ENCODE peak calls at places on chromosome X, in ten cellular contexts. G is mesenchymal stem cell; R is A673; W is cardiac muscle cell; Q is RWPE1; H is right cardiac atrium; P is CD4-positive, alpha-beta T cell; U is dorsolateral prefrontal cortex; F is brain microvascular endothelial cell; O is caudate nucleus. V is an unnamed sample.

GRCh38 chrX:103376979-103377324 is 614 bp downstream of the BEX3 start:
- DNase-seq in G (peak), R (peak), W (peak), Q (no peak), H (no peak), P (no peak), U (no peak), F (no peak), O (no peak), V (no peak)

GRCh38 chrX:52544147-52544840 is 27.4 kb upstream of the XAGE1B start:
- DNase-seq in G (no peak), R (no peak), W (no peak), Q (no peak), H (no peak), P (no peak), U (no peak), F (no peak), O (no peak), V (no peak)

GRCh38 chrX:118420462-118420861 is 74.6 kb downstream of the WDR44 start:
- DNase-seq in G (peak), R (peak), W (no peak), Q (peak), H (no peak), P (no peak), U (no peak), F (peak), O (no peak), V (no peak)

GRCh38 chrX:148915474-148915873 is 415.1 kb downstream of the AFF2 start:
- DNase-seq in G (peak), R (no peak), W (no peak), Q (no peak), H (no peak), P (no peak), U (no peak), F (no peak), O (no peak), V (no peak)

GRCh38 chrX:54560411-54560810 is 30.4 kb downstream of the GNL3L start:
- DNase-seq in G (no peak), R (no peak), W (no peak), Q (no peak), H (no peak), P (no peak), U (no peak), F (peak), O (no peak), V (no peak)

GRCh38 chrX:96314974-96315373 is 369.7 kb upstream of the DIAPH2 start:
- DNase-seq in G (peak), R (peak), W (no peak), Q (peak), H (no peak), P (no peak), U (no peak), F (peak), O (no peak), V (no peak)

GRCh38 chrX:1190596-1191145 is 21.8 kb downstream of the CRLF2 start:
- DNase-seq in G (no peak), R (no peak), W (no peak), Q (no peak), H (no peak), P (no peak), U (no peak), F (no peak), O (no peak), V (no peak)

GRCh38 chrX:129782706-129783105 is 3.0 kb downstream of the SASH3 start:
- DNase-seq in G (no peak), R (no peak), W (no peak), Q (no peak), H (no peak), P (no peak), U (no peak), F (no peak), O (no peak), V (no peak)

GRCh38 chrX:52933976-52934703 is 24.2 kb downstream of the FAM156A start:
- DNase-seq in G (no peak), R (peak), W (peak), Q (no peak), H (no peak), P (no peak), U (no peak), F (no peak), O (no peak), V (no peak)

GRCh38 chrX:129877401-129877800 is 28.6 kb upstream of the UTP14A start:
- DNase-seq in G (no peak), R (no peak), W (no peak), Q (no peak), H (no peak), P (no peak), U (no peak), F (no peak), O (no peak), V (no peak)

GRCh38 chrX:74779175-74779574 is 146.1 kb downstream of the NEXMIF start:
- DNase-seq in G (no peak), R (no peak), W (no peak), Q (no peak), H (no peak), P (no peak), U (no peak), F (no peak), O (no peak), V (no peak)

GRCh38 chrX:136475236-136475635 is 12.5 kb upstream of the BRS3 start:
- DNase-seq in G (no peak), R (no peak), W (no peak), Q (no peak), H (no peak), P (no peak), U (no peak), F (no peak), O (no peak), V (no peak)

GRCh38 chrX:10109695-10110094 is 47.1 kb upstream of the CLCN4 start:
- DNase-seq in G (no peak), R (no peak), W (no peak), Q (no peak), H (peak), P (no peak), U (peak), F (no peak), O (peak), V (peak)

GRCh38 chrX:41441934-41442823 is 5.0 kb upstream of the NYX start:
- DNase-seq in G (peak), R (peak), W (peak), Q (peak), H (peak), P (peak), U (peak), F (peak), O (no peak), V (peak)

GRCh38 chrX:2464677-2465166 is 36.1 kb downstream of the DHRSX start:
- DNase-seq in G (no peak), R (peak), W (no peak), Q (no peak), H (no peak), P (no peak), U (no peak), F (peak), O (no peak), V (no peak)

GRCh38 chrX:118499295-118499694 is 3.7 kb downstream of the DOCK11 start:
- DNase-seq in G (no peak), R (no peak), W (peak), Q (no peak), H (no peak), P (no peak), U (no peak), F (no peak), O (no peak), V (no peak)

GRCh38 chrX:110442631-110443030 is 84.0 kb downstream of the RTL9 start:
- DNase-seq in G (peak), R (peak), W (peak), Q (peak), H (no peak), P (no peak), U (no peak), F (peak), O (no peak), V (no peak)

GRCh38 chrX:43702079-43702524 is 46.0 kb downstream of the MAOA start:
- DNase-seq in G (no peak), R (no peak), W (no peak), Q (no peak), H (no peak), P (no peak), U (no peak), F (no peak), O (no peak), V (no peak)

DNA sequence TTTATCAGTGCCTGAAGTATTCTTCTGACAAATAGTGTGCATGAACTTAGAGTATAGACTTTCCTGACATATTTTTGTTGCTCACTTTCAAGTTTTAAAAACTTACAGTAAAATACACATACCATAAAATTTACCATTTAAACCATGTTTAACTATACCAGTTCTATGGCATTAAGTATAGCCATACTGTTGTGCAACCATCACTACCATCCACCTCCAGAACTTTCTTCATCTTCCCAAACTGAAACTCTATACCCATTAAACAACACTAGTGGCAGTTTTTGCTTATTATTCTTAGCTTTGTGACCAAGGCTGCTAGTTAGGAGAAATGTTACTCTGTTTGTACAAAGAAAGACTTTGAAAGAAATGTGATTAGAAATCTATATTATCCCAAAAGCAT is 25.8 kb downstream of the ATP7A start:
- DNase-seq in G (no peak), R (no peak), W (no peak), Q (no peak), H (no peak), P (no peak), U (no peak), F (no peak), O (no peak), V (no peak)
- H3K27ac ChIP-seq in G (no peak), R (no peak), W (no peak), Q (no peak), H (no peak), P (no peak), U (no peak), F (no peak), O (no peak), V (no peak)

DNA sequence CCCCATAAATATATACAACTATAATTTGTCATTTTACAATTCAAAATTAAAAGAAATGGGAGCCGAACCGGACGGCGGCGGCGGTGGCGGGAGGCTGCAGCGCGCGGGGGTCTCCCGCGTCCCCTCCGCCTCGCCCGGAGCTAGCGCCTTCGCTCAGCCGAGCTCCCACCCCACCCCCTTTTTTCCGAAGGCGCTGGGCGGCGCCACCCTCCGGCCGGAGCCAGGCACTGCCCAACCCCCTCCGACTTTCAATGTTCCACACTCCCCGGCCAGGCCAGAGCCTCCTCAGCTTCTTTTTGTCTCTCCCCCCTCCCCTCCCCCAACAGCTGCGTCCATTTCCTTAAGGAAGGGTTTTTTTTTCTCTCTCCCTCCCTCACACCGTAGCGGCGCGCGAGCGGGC is 214.1 kb upstream of the GEMIN8 start:
- DNase-seq in G (no peak), R (no peak), W (no peak), Q (no peak), H (no peak), P (no peak), U (no peak), F (no peak), O (no peak), V (no peak)
- H3K27ac ChIP-seq in G (no peak), R (no peak), W (no peak), Q (no peak), H (no peak), P (no peak), U (no peak), F (no peak), O (no peak), V (no peak)

GRCh38 chrX:76428243-76429130 is 977 bp downstream of the MAGEE1 start:
- DNase-seq in G (no peak), R (no peak), W (no peak), Q (no peak), H (peak), P (peak), U (no peak), F (no peak), O (no peak), V (peak)
- H3K27ac ChIP-seq in G (no peak), R (no peak), W (no peak), Q (no peak), H (no peak), P (peak), U (no peak), F (no peak), O (peak), V (no peak)

GRCh38 chrX:16604300-16604699 is 45.7 kb upstream of the S100G start:
- DNase-seq in G (no peak), R (no peak), W (no peak), Q (no peak), H (no peak), P (no peak), U (no peak), F (no peak), O (no peak), V (no peak)

GRCh38 chrX:16612257-16612987 is 37.5 kb upstream of the S100G start:
- DNase-seq in G (no peak), R (peak), W (no peak), Q (no peak), H (no peak), P (no peak), U (no peak), F (no peak), O (no peak), V (no peak)

GRCh38 chrX:16606142-16606720 is 43.7 kb upstream of the S100G start:
- DNase-seq in G (peak), R (no peak), W (no peak), Q (no peak), H (no peak), P (no peak), U (no peak), F (no peak), O (no peak), V (no peak)

GRCh38 chrX:16610121-16610565 is 39.8 kb upstream of the S100G start:
- DNase-seq in G (peak), R (peak), W (no peak), Q (peak), H (no peak), P (no peak), U (no peak), F (peak), O (no peak), V (no peak)
- H3K27ac ChIP-seq in G (peak), R (no peak), W (no peak), Q (no peak), H (no peak), P (no peak), U (no peak), F (peak), O (no peak), V (no peak)

DNA sequence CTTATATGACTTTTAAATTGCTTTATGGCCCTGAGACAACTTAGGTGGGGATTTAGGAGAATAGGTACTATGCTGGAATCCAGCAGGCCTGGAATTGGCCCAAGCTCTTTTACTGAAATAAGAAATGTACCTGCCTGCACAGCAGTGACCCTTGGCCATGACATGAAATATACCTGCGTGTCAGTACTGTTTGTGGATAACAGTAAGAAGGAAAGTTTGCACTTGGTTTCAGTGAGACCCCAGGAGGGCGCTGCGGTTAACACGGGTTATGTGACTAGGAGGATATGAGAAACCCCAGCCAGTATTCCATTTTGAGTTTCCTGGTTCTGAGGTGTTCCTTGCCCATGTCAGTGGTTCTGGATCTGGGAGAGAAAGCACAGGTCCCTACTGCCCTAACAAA is 5.3 kb downstream of the MTM1 start:
- DNase-seq in G (no peak), R (no peak), W (no peak), Q (no peak), H (no peak), P (no peak), U (no peak), F (no peak), O (no peak), V (no peak)
- H3K27ac ChIP-seq in G (no peak), R (no peak), W (no peak), Q (no peak), H (no peak), P (no peak), U (no peak), F (no peak), O (no peak), V (no peak)

GRCh38 chrX:115023811-115024210 is 6.4 kb upstream of the IL13RA2 start:
- DNase-seq in G (no peak), R (no peak), W (no peak), Q (no peak), H (no peak), P (no peak), U (no peak), F (no peak), O (no peak), V (no peak)

GRCh38 chrX:115021121-115021520 is 3.7 kb upstream of the IL13RA2 start:
- DNase-seq in G (no peak), R (no peak), W (no peak), Q (no peak), H (no peak), P (no peak), U (no peak), F (no peak), O (no peak), V (no peak)

GRCh38 chrX:115018040-115018647 is 728 bp upstream of the IL13RA2 start:
- DNase-seq in G (no peak), R (no peak), W (peak), Q (no peak), H (no peak), P (no peak), U (no peak), F (no peak), O (no peak), V (no peak)

GRCh38 chrX:115018944-115019343 is 1.5 kb upstream of the IL13RA2 start:
- DNase-seq in G (no peak), R (no peak), W (no peak), Q (no peak), H (no peak), P (no peak), U (no peak), F (no peak), O (no peak), V (no peak)

DNA sequence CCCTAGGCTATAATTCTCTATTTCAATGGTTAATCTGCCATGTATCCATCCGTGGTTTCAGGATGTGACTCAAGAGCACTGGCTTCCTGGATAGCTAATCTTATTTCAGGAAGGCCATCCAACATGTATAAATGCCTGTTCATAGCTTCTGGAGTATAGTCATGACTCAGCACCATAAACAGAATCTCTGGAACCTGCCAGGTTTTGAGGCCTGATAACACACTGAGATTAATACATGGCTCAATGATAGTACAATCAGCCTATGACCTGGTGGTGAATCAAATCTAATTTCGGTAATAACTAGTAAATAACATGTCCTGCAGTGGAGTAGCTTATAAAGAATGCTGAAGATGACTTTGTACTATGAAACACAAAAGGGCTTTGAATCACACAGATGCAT is 5.7 kb upstream of the IL13RA2 start:
- DNase-seq in G (peak), R (peak), W (no peak), Q (peak), H (no peak), P (no peak), U (no peak), F (peak), O (no peak), V (no peak)
- H3K27ac ChIP-seq in G (peak), R (no peak), W (no peak), Q (no peak), H (no peak), P (no peak), U (no peak), F (no peak), O (no peak), V (no peak)

GRCh38 chrX:39262641-39263040 is 461.4 kb downstream of the MID1IP1 start:
- DNase-seq in G (no peak), R (no peak), W (no peak), Q (no peak), H (no peak), P (no peak), U (no peak), F (no peak), O (no peak), V (no peak)

GRCh38 chrX:39260965-39261364 is 459.7 kb downstream of the MID1IP1 start:
- DNase-seq in G (peak), R (no peak), W (no peak), Q (no peak), H (no peak), P (no peak), U (no peak), F (peak), O (no peak), V (no peak)

GRCh38 chrX:39258331-39258730 is 457.1 kb downstream of the MID1IP1 start:
- DNase-seq in G (no peak), R (no peak), W (peak), Q (no peak), H (no peak), P (no peak), U (no peak), F (peak), O (no peak), V (no peak)

GRCh38 chrX:39263946-39264483 is 462.8 kb downstream of the MID1IP1 start:
- DNase-seq in G (no peak), R (no peak), W (no peak), Q (no peak), H (no peak), P (no peak), U (no peak), F (no peak), O (no peak), V (no peak)

GRCh38 chrX:39261446-39262147 is 460.3 kb downstream of the MID1IP1 start:
- DNase-seq in G (peak), R (peak), W (peak), Q (peak), H (no peak), P (no peak), U (no peak), F (peak), O (no peak), V (no peak)
- H3K27ac ChIP-seq in G (no peak), R (no peak), W (no peak), Q (no peak), H (no peak), P (no peak), U (no peak), F (no peak), O (no peak), V (no peak)

GRCh38 chrX:17923546-17923945 is 62.4 kb upstream of the RAI2 start:
- DNase-seq in G (no peak), R (peak), W (no peak), Q (peak), H (no peak), P (no peak), U (no peak), F (no peak), O (no peak), V (no peak)

GRCh38 chrX:17917945-17918577 is 57.0 kb upstream of the RAI2 start:
- DNase-seq in G (no peak), R (no peak), W (no peak), Q (no peak), H (no peak), P (no peak), U (no peak), F (no peak), O (no peak), V (no peak)

GRCh38 chrX:17922303-17922702 is 61.2 kb upstream of the RAI2 start:
- DNase-seq in G (no peak), R (no peak), W (no peak), Q (no peak), H (no peak), P (no peak), U (no peak), F (no peak), O (no peak), V (no peak)

DNA sequence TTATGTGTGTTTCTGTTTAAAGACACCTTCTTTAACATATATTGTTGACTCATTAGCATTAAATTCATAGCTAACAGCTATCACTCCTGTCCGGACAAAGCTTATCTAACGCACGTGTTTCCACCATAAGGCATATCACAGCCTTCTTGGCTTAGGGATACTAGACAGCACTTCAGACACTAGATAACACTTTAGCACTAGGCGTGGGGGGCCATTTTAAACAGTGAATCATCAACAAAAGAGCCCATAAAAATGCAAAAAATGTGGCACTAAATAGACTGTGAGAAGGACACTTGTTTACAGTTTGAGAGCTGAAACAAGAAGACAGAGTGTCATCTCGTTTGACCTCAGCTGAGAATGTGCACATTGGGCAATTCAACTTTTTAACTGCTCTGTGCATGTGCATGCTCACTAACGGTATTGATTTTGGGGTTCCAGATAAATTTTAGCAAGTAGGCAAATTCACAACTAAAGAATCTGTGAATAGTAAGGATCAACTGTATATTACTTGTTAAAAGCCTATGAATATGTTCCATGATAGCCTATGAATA is 58.9 kb upstream of the RAI2 start:
- DNase-seq in G (no peak), R (no peak), W (no peak), Q (no peak), H (no peak), P (no peak), U (no peak), F (no peak), O (no peak), V (no peak)
- H3K27ac ChIP-seq in G (no peak), R (no peak), W (no peak), Q (no peak), H (no peak), P (no peak), U (no peak), F (no peak), O (no peak), V (no peak)

GRCh38 chrX:40149286-40150175 is 51.8 kb upstream of the BCOR start:
- DNase-seq in G (no peak), R (peak), W (peak), Q (no peak), H (no peak), P (no peak), U (no peak), F (no peak), O (no peak), V (no peak)
- H3K27ac ChIP-seq in G (no peak), R (peak), W (peak), Q (no peak), H (peak), P (no peak), U (no peak), F (no peak), O (no peak), V (peak)

V was measured in heart right ventricle.